ENCODE peak calls at places on chromosomes 1 and 21, in seven cellular contexts. N is CD8-positive, alpha-beta T cell; X is psoas muscle; P is A549; O is sigmoid colon; U is cardiac muscle cell; C is substantia nigra. R is an unnamed sample.

GRCh38 chr21:44919913-44920693 is 596 bp downstream of the ITGB2 start:
- DNase-seq in O (no peak), C (no peak), P (no peak), U (no peak), N (no peak), X (no peak), R (peak; percentile 10)

GRCh38 chr1:99650021-99650420 is 4.1 kb downstream of the PALMD start:
- DNase-seq in U (peak; percentile 43), O (no peak), X (no peak), P (no peak), N (no peak), C (no peak), R (no peak)

GRCh38 chr1:1123581-1124507 is 8.0 kb upstream of the C1orf159 start:
- DNase-seq in U (peak; percentile 43), O (no peak), X (no peak), C (no peak), N (no peak), P (no peak), R (no peak)

GRCh38 chr1:47794081-47794480 is 203.1 kb downstream of the TRABD2B start:
- DNase-seq in U (no peak), P (no peak), X (no peak), C (no peak), O (no peak), N (no peak), R (no peak)

GRCh38 chr1:2229032-2229920 is 1.2 kb downstream of the SKI start:
- DNase-seq in C (peak; percentile 47), U (peak; percentile 83), P (peak; percentile 68), X (peak; percentile 86), N (peak; percentile 59), O (peak; percentile 94), R (peak; percentile 78)

GRCh38 chr1:33502726-33503125 is 30.3 kb downstream of the ZSCAN20 start:
- DNase-seq in O (no peak), X (no peak), P (no peak), C (no peak), U (peak; percentile 20), N (no peak), R (no peak)

GRCh38 chr1:228182296-228183030 is 16.9 kb downstream of the IBA57 start:
- DNase-seq in N (no peak), O (no peak), U (no peak), C (no peak), X (no peak), P (no peak), R (no peak)

GRCh38 chr1:166914111-166914510 is 38.0 kb upstream of the TADA1 start:
- DNase-seq in U (no peak), O (no peak), N (no peak), P (no peak), C (no peak), X (no peak), R (no peak)

GRCh38 chr1:210123924-210124589 is 108.5 kb upstream of the SERTAD4 start:
- DNase-seq in P (peak; percentile 21), U (peak; percentile 17), N (no peak), C (no peak), X (no peak), O (no peak), R (no peak)

GRCh38 chr1:54609301-54609921 is 13.9 kb downstream of the FAM151A start:
- DNase-seq in C (peak; percentile 9), U (no peak), X (no peak), O (peak; percentile 52), N (no peak), P (no peak), R (no peak)

GRCh38 chr1:54967372-54967771 is 13.1 kb upstream of the TMEM61 start:
- DNase-seq in X (no peak), P (no peak), U (no peak), O (no peak), C (no peak), N (no peak), R (no peak)

GRCh38 chr1:230151924-230152468 is 85.0 kb downstream of the GALNT2 start:
- DNase-seq in C (no peak), X (no peak), U (no peak), P (no peak), O (no peak), N (no peak), R (no peak)

GRCh38 chr1:230155021-230155420 is 88.0 kb downstream of the GALNT2 start:
- DNase-seq in C (no peak), U (no peak), P (no peak), O (no peak), N (no peak), X (no peak), R (no peak)

GRCh38 chr1:230152999-230153398 is 86.0 kb downstream of the GALNT2 start:
- DNase-seq in N (no peak), P (no peak), O (no peak), U (no peak), X (no peak), C (no peak), R (no peak)

GRCh38 chr1:230156068-230156467 is 89.0 kb downstream of the GALNT2 start:
- DNase-seq in O (peak; percentile 28), P (no peak), U (no peak), C (no peak), X (no peak), N (no peak), R (no peak)

DNA sequence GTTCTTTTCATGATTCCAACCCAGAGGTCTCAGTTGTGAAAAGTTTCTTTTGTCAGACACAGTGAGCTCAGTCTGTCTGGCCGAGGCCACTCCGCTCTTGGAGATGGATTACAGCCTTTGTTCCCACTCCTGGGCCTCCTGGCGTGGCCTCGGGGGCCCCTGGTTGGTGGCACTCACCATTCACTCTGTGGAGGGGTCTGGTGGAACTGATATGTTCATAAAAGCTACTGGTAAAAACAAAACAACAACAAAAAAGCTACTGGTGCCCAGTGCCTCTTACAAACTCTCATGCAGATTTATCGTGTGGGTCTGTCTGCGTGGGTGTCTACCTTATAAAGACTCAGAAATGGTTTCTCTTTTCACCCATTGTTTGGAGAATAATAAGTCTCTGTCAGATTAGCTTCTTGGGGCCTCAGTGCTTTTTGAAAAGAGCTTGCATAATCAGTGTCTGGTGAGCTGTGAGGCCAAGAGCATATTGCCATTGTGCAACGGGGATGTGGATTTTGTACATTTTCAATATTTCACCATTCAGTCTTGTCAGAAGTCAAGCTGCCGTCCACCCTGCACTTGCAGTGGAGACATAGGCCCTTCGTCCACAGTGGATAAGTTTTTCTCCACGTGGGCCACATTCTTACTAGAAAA is 86.7 kb downstream of the GALNT2 start:
- DNase-seq in C (peak; percentile 19), X (no peak), O (peak; percentile 77), N (no peak), P (no peak), U (peak; percentile 96), R (no peak)
- H3K27ac ChIP-seq in C (peak overlapping the region; percentile 68), X (peak overlapping the region; percentile 67), O (peak overlapping the region; percentile 47), N (no peak overlapping the region), P (peak overlapping the region; percentile 19), U (peak overlapping the region; percentile 36), R (peak overlapping the region; percentile 64)

GRCh38 chr1:220706480-220706879 is 16.3 kb downstream of the C1orf115 start:
- DNase-seq in O (no peak), U (no peak), C (no peak), N (no peak), X (no peak), P (no peak), R (no peak)

GRCh38 chr1:220702733-220703704 is 12.9 kb downstream of the C1orf115 start:
- DNase-seq in C (no peak), O (no peak), X (no peak), U (no peak), N (no peak), P (no peak), R (no peak)

GRCh38 chr1:220708244-220708643 is 18.1 kb downstream of the C1orf115 start:
- DNase-seq in U (no peak), P (no peak), N (no peak), C (no peak), X (no peak), O (no peak), R (no peak)

GRCh38 chr1:220706921-220707559 is 16.9 kb downstream of the C1orf115 start:
- DNase-seq in C (no peak), O (no peak), P (no peak), X (no peak), U (no peak), N (no peak), R (no peak)

GRCh38 chr1:220705782-220706181 is 15.6 kb downstream of the C1orf115 start:
- DNase-seq in U (no peak), X (no peak), O (no peak), N (no peak), C (no peak), P (no peak), R (no peak)
- H3K27ac ChIP-seq in U (no peak overlapping the region), X (no peak overlapping the region), O (no peak overlapping the region), N (no peak overlapping the region), C (no peak overlapping the region), P (no peak overlapping the region), R (no peak overlapping the region)

GRCh38 chr1:37653906-37654305 is 19.2 kb upstream of the RSPO1 start:
- DNase-seq in O (no peak), C (no peak), U (no peak), N (no peak), X (no peak), P (no peak), R (no peak)
- H3K27ac ChIP-seq in O (no peak overlapping the region), C (no peak overlapping the region), U (no peak overlapping the region), N (no peak overlapping the region), X (no peak overlapping the region), P (no peak overlapping the region), R (no peak overlapping the region)

GRCh38 chr1:183163311-183163710 is 22.8 kb upstream of the LAMC2 start:
- DNase-seq in P (peak; percentile 84), X (no peak), O (no peak), U (peak; percentile 16), N (no peak), C (no peak), R (no peak)
- H3K27ac ChIP-seq in P (peak overlapping the region; percentile 81), X (no peak overlapping the region), O (no peak overlapping the region), U (no peak overlapping the region), N (no peak overlapping the region), C (no peak overlapping the region), R (no peak overlapping the region)